ENCODE peak calls at places on chromosomes 2 and 18, in four cellular contexts. G is K562, U is endothelial cell of umbilical vein, Z is IMR-90. V is an unnamed sample.

GRCh38 chr18:65786400-65786948 is 35.7 kb downstream of the CDH7 start:
- DNase-seq in Z (no peak), G (no peak), U (no peak), V (no peak)

GRCh38 chr18:49017813-49018552 is 67.2 kb upstream of the SMAD7 start:
- DNase-seq in U (no peak), Z (no peak), G (no peak), V (no peak)

GRCh38 chr2:197293252-197294007 is 17.1 kb downstream of the ANKRD44 start:
- DNase-seq in U (no peak), G (no peak), Z (no peak), V (no peak)

GRCh38 chr2:45992746-45993475 is 304.3 kb upstream of the EPAS1 start:
- DNase-seq in Z (no peak), U (no peak), G (no peak), V (no peak)

GRCh38 chr18:50074404-50074803 is 120.5 kb downstream of the MYO5B start:
- DNase-seq in Z (no peak), G (no peak), U (no peak), V (no peak)

GRCh38 chr2:54632733-54633692 is 90.4 kb upstream of the EML6 start:
- DNase-seq in U (peak), Z (peak), G (no peak), V (no peak)

GRCh38 chr2:99776521-99777265 is 286.9 kb upstream of the REV1 start:
- DNase-seq in U (no peak), Z (no peak), G (no peak), V (no peak)

GRCh38 chr2:32947484-32948143 is 861 bp downstream of the LTBP1 start:
- DNase-seq in G (peak), Z (peak), U (peak), V (no peak)

GRCh38 chr2:67854798-67855197 is 208.0 kb downstream of the C1D start:
- DNase-seq in Z (no peak), U (no peak), G (peak), V (no peak)

GRCh38 chr2:131413148-131413747 is 49.3 kb upstream of the RAB6D start:
- DNase-seq in G (peak), U (peak), Z (peak), V (peak)

GRCh38 chr2:98013407-98014042 is 17.8 kb upstream of the TMEM131 start:
- DNase-seq in U (no peak), G (no peak), Z (peak), V (no peak)

GRCh38 chr2:106147159-106147558 is 46.9 kb downstream of the UXS1 start:
- DNase-seq in G (no peak), U (peak), Z (peak), V (no peak)

GRCh38 chr2:190088917-190089316 is 26.4 kb upstream of the MSTN start:
- DNase-seq in G (peak), U (peak), Z (peak), V (peak)

GRCh38 chr18:10065296-10065695 is 151.5 kb downstream of the VAPA start:
- DNase-seq in G (no peak), Z (no peak), U (no peak), V (no peak)

GRCh38 chr2:160429248-160430000 is 64.2 kb downstream of the RBMS1 start:
- DNase-seq in Z (peak), G (peak), U (peak), V (no peak)

GRCh38 chr2:218872645-218873358 is 7.8 kb upstream of the WNT10A start:
- DNase-seq in G (no peak), U (no peak), Z (no peak), V (no peak)

GRCh38 chr18:2070636-2071035 is 500.7 kb downstream of the METTL4 start:
- DNase-seq in Z (no peak), U (no peak), G (no peak), V (no peak)

GRCh38 chr2:72676341-72677025 is 149.3 kb downstream of the EXOC6B start:
- DNase-seq in Z (peak), U (peak), G (no peak), V (no peak)

GRCh38 chr2:216634317-216635148 is 1.3 kb downstream of the IGFBP2 start:
- DNase-seq in Z (no peak), U (peak), G (no peak), V (no peak)

GRCh38 chr2:85887566-85888019 is 1.2 kb downstream of the ST3GAL5 start:
- DNase-seq in G (no peak), U (peak), Z (peak), V (no peak)

DNA sequence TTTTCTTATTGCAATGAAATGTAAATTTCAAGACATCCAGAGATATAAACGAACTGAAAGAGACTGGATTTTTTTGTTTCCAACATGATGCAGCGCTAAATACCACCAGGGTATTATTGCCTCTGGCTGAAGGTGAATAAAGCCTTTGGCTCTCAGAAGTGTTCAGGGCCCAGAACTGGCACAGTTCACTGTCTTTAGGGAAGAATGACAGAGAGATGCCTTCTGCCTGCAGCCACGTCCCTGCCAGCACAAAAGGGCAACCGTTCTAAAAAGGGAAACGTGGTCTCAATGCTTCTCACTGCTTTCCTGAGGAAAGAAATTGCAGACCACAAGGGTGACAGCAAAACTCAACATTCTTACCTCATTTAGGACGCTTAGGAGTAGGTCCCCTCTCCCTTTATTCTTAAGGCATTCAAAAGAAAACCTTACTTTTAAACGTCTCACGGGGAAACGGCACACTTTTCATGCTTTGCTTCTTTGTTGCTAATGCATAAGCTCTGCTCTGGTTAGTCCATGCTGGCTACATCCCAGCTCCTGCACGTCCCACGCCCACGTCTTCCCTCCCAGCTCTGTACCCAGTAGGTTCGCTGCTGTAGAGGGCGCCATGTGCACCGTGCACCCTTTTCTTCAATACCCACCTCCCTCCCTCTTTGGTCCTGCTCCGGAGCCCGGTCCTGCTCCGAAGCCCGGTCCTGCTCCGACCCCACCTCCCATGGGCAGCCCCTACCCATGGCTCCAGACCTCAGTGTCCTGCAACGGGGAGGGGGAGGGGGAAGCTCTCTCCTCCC is 171.0 kb downstream of the HRH4 start:
- DNase-seq in G (no peak), U (no peak), Z (peak), V (no peak)
- TF ChIP-seq FOS in G (no peak), U (no peak), Z (no peak), V (no peak)

GRCh38 chr2:176468471-176468870 is 199.2 kb downstream of the MTX2 start:
- DNase-seq in G (no peak), U (no peak), Z (no peak), V (no peak)
- TF ChIP-seq FOS in G (no peak), U (no peak), Z (no peak), V (no peak)

GRCh38 chr18:55323051-55323994 is 264.7 kb downstream of the TCF4 start:
- DNase-seq in U (peak), Z (peak), G (no peak), V (no peak)
- TF ChIP-seq FOS in U (no peak), Z (no peak), G (no peak), V (no peak)

GRCh38 chr2:208488668-208489564 is 82.3 kb downstream of the PTH2R start:
- DNase-seq in Z (no peak), G (peak), U (no peak), V (no peak)
- TF ChIP-seq FOS in Z (no peak), G (no peak), U (no peak), V (no peak)

DNA sequence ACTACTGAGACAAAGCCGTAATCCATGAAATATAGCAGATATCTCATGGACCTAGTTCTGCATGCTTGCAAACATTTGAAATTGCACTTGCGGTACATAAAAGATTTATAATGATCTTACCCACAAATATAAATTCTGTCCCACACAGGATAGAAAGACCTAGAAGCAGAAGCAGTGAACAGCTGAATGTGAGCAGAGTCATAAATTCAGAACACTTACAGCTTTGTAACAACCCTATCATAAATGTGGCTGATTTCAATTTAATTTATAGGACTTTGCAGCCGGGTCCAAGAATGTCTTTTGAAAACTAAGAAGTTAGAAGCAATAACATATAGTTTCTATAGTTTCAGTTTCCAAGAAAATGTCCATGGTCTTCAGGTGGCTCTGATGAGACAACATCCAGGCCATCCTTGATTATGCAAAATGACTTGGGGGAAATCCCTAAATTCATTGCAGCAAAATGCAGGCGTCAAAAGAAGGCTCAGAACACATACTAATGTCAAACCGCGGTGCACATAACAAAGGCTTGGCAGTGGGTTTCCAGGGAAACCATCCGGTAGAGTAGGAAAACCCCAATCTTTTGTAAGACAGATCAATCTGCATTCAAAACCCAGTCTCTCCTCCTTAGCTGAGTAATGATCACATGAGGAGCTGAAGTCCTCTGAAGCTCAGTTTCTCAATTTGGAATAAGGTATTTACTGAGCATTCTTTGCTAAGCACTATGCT is 442.3 kb upstream of the ID2 start:
- DNase-seq in Z (peak), U (no peak), G (no peak), V (no peak)
- TF ChIP-seq FOS in Z (no peak), U (no peak), G (no peak), V (no peak)

GRCh38 chr2:121136323-121136722 is 148.7 kb downstream of the TFCP2L1 start:
- DNase-seq in Z (no peak), G (peak), U (no peak), V (no peak)
- TF ChIP-seq FOS in Z (no peak), G (no peak), U (no peak), V (no peak)

GRCh38 chr2:120934891-120935338 is 199.2 kb downstream of the GLI2 start:
- DNase-seq in Z (peak), U (no peak), G (no peak), V (no peak)

GRCh38 chr2:120933693-120934092 is 198.0 kb downstream of the GLI2 start:
- DNase-seq in Z (no peak), U (no peak), G (no peak), V (no peak)

GRCh38 chr2:120936476-120937334 is 201.0 kb downstream of the GLI2 start:
- DNase-seq in U (no peak), G (no peak), Z (peak), V (no peak)

GRCh38 chr2:120934221-120934639 is 198.6 kb downstream of the GLI2 start:
- DNase-seq in G (no peak), U (no peak), Z (peak), V (no peak)

DNA sequence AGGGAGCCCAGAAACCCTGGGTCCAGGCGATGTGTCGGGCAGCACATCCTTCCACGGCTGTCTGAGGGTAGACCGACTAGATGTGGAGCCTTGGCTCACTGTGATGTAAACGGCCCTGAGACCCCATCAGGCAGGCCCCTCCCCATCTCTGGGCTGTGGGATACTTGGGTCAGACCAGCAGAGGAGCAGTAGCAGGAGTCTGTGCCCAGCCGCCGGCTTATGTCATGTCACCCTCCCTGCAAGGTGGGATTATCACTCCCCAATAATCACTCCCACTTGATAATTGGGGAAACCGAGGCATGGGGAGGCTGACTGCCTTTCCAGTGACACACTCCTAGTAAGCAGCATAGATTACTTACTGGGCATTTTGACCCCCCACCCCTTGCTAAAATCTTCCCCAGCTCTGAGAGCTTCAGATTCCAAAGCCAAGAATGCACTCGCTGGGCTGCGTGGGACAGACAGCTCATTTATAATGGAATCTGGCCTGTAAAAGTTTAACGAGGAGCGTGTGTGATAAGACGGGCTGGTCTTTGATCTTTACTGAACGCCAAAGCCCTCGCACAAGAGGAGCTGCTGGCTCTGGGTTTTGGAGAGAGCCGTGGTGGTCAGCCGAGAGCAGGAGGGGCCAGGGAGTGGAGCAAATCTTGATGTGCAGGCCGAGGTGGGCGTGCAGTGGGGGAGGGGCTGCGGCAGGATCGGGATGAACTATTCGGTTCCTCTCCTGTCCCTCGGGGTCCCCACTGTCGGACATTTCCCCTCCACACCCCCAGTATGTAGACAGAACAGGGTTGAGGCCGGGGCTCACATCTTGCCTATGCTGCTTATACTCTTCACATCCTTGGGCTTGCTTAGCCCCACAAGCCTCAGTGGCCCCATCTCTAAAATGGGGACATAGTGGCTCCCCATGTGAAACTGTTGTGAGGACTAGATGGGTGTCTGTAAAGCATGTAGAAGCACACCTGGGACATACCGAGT is 200.0 kb downstream of the GLI2 start:
- DNase-seq in U (no peak), G (no peak), Z (peak), V (no peak)
- TF ChIP-seq FOS in U (no peak), G (no peak), Z (no peak), V (no peak)

DNA sequence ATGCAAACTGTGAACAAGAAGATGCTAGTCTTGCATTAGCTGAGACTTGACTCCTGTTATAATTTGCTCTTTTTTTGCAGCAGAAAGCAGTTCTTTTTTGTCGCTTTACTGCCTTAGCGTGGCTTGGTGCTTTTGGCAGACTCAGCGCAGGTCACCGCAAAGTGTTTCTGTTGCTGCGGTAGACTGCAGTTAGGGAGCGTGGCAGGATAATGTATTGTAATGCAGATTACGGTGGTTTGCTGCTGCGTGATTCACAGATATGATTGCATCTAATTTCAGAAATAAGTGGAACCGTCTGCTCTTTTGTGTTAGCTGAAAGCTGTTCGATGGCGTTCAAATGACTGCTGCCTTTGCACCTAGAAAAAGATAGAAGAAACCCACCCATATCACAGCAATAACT is 131.6 kb upstream of the SATB2 start:
- DNase-seq in Z (no peak), G (no peak), U (no peak), V (no peak)
- TF ChIP-seq FOS in Z (no peak), G (no peak), U (no peak), V (no peak)

GRCh38 chr2:158049129-158049855 is 52.4 kb upstream of the UPP2 start:
- DNase-seq in G (no peak), U (no peak), Z (no peak), V (no peak)
- TF ChIP-seq FOS in G (no peak), U (no peak), Z (no peak), V (no peak)